ENCODE peak calls at places on chromosomes 3 and 15, in seven cellular contexts. D, K, N, Q, C, Y and A are unnamed samples.

GRCh38 chr3:126555795-126556636 is 2.7 kb downstream of the C3orf22 start:
- DNase-seq in C (no peak), N (no peak), K (peak), Q (no peak), Y (no peak), D (no peak), A (no peak)

GRCh38 chr3:118128886-118129285 is 905.8 kb downstream of the IGSF11 start:
- DNase-seq in D (no peak), N (peak), C (no peak), Q (peak), Y (no peak), K (no peak), A (no peak)

GRCh38 chr3:182309120-182309519 is 484.2 kb upstream of the ATP11B start:
- DNase-seq in N (no peak), C (no peak), D (no peak), Q (no peak), Y (no peak), K (no peak), A (no peak)

GRCh38 chr3:146590521-146590920 is 14.6 kb downstream of the PLSCR5 start:
- DNase-seq in N (no peak), K (no peak), Q (no peak), C (peak), D (no peak), Y (no peak), A (peak)

GRCh38 chr3:58711871-58712270 is 45.3 kb upstream of the FAM3D start:
- DNase-seq in C (no peak), Y (no peak), N (no peak), K (no peak), D (no peak), Q (no peak), A (no peak)

GRCh38 chr3:15903776-15904720 is 106.3 kb upstream of the ANKRD28 start:
- DNase-seq in C (no peak), K (peak), Q (no peak), Y (no peak), D (no peak), N (no peak), A (no peak)

GRCh38 chr3:23650371-23651140 is 155.2 kb upstream of the UBE2E1 start:
- DNase-seq in N (peak), D (no peak), Q (peak), K (no peak), C (no peak), Y (no peak), A (no peak)

GRCh38 chr15:77569647-77570186 is 63.0 kb downstream of the LINGO1 start:
- DNase-seq in C (no peak), K (no peak), N (no peak), D (no peak), Q (no peak), Y (no peak), A (no peak)

GRCh38 chr3:43257850-43258249 is 28.5 kb upstream of the SNRK start:
- DNase-seq in D (no peak), Q (no peak), Y (no peak), K (no peak), C (no peak), N (no peak), A (no peak)

GRCh38 chr3:64332461-64333350 is 107.4 kb upstream of the PRICKLE2 start:
- DNase-seq in Q (peak), K (no peak), D (no peak), Y (no peak), N (no peak), C (no peak), A (no peak)

GRCh38 chr3:73580343-73580742 is 44.4 kb downstream of the PDZRN3 start:
- DNase-seq in K (no peak), N (no peak), D (no peak), C (no peak), Q (peak), Y (no peak), A (no peak)

GRCh38 chr3:190617185-190617584 is 103.3 kb downstream of the IL1RAP start:
- DNase-seq in Y (no peak), D (no peak), C (peak), Q (no peak), N (no peak), K (no peak), A (no peak)

GRCh38 chr3:187744169-187745151 is 808 bp downstream of the BCL6 start:
- DNase-seq in K (peak), N (no peak), D (peak), Y (peak), C (peak), Q (no peak), A (no peak)

GRCh38 chr15:47390208-47390765 is 327.0 kb upstream of the SEMA6D start:
- DNase-seq in Y (no peak), C (no peak), N (no peak), D (no peak), Q (no peak), K (no peak), A (no peak)

GRCh38 chr3:71504250-71505036 is 79.1 kb downstream of the FOXP1 start:
- DNase-seq in K (no peak), Y (no peak), C (no peak), D (no peak), Q (peak), N (peak), A (no peak)

GRCh38 chr3:18444597-18445420 is 19.7 kb upstream of the SATB1 start:
- DNase-seq in K (peak), D (peak), Y (peak), C (peak), N (no peak), Q (no peak), A (no peak)

GRCh38 chr3:126102011-126102410 is 18.1 kb upstream of the SLC41A3 start:
- DNase-seq in Y (no peak), N (no peak), K (peak), D (no peak), C (no peak), Q (no peak), A (no peak)

GRCh38 chr3:56624725-56625124 is 58.3 kb downstream of the TASOR start:
- DNase-seq in Q (peak), Y (no peak), N (peak), K (no peak), C (no peak), D (no peak), A (no peak)

GRCh38 chr3:64199933-64200332 is 25.3 kb downstream of the PRICKLE2 start:
- DNase-seq in K (no peak), C (no peak), Y (no peak), N (no peak), D (no peak), Q (no peak), A (no peak)

GRCh38 chr15:92377083-92377789 is 16.4 kb upstream of the ST8SIA2 start:
- DNase-seq in C (peak), Q (no peak), K (no peak), D (no peak), N (no peak), Y (no peak), A (no peak)

GRCh38 chr15:96323250-96324162 is 7.0 kb upstream of the NR2F2 start:
- DNase-seq in Q (no peak), K (no peak), N (no peak), Y (no peak), C (no peak), D (peak), A (no peak)

GRCh38 chr3:52346623-52347530 is 30.8 kb downstream of the DNAH1 start:
- DNase-seq in C (no peak), K (no peak), D (no peak), Y (no peak), Q (peak), N (no peak), A (no peak)

GRCh38 chr3:113054552-113054951 is 63.8 kb downstream of the GTPBP8 start:
- DNase-seq in C (no peak), D (no peak), N (no peak), K (no peak), Q (peak), Y (no peak), A (no peak)

GRCh38 chr15:74543583-74543982 is 2.6 kb downstream of the ARID3B start:
- DNase-seq in Q (no peak), D (no peak), Y (no peak), C (no peak), N (no peak), K (no peak), A (no peak)

GRCh38 chr3:189123595-189124387 is 48.0 kb upstream of the TPRG1 start:
- DNase-seq in Q (no peak), D (no peak), N (no peak), K (peak), C (no peak), Y (no peak), A (no peak)

GRCh38 chr15:58165661-58166060 is 27.5 kb downstream of the AQP9 start:
- DNase-seq in K (no peak), C (no peak), D (no peak), Y (no peak), Q (no peak), N (no peak), A (no peak)

GRCh38 chr15:67032608-67033007 is 32.8 kb upstream of the SMAD3 start:
- DNase-seq in Y (no peak), Q (no peak), D (no peak), K (no peak), C (no peak), N (no peak), A (no peak)

GRCh38 chr3:42829083-42829627 is 19.9 kb downstream of the ACKR2 start:
- DNase-seq in Q (no peak), D (no peak), K (no peak), C (peak), Y (no peak), N (no peak), A (no peak)

GRCh38 chr3:122952509-122952908 is 75.1 kb downstream of the SEMA5B start:
- DNase-seq in Y (no peak), D (peak), Q (no peak), C (peak), N (no peak), K (no peak), A (no peak)

GRCh38 chr3:100968908-100969556 is 24.2 kb downstream of the ABI3BP start:
- DNase-seq in Q (no peak), K (no peak), N (no peak), Y (no peak), D (no peak), C (no peak), A (no peak)

GRCh38 chr3:188439080-188439479 is 285.1 kb downstream of the LPP start:
- DNase-seq in Q (no peak), N (no peak), C (no peak), K (no peak), Y (no peak), D (no peak), A (no peak)

GRCh38 chr3:158244274-158244673 is 134.4 kb downstream of the RSRC1 start:
- DNase-seq in D (no peak), K (no peak), C (no peak), Y (no peak), N (no peak), Q (no peak), A (no peak)